ENCODE peak calls at places on chromosomes 3 and 15, in nine cellular contexts. E is hepatocyte; Z is adrenal gland; V is left ventricle myocardium inferior; S is tibial artery; Y is PC-3; K is A549; P is CD8-positive, alpha-beta T cell; U is body of pancreas. J is an unnamed sample.

GRCh38 chr3:7658294-7658693 is 797.4 kb downstream of the GRM7 start:
- DNase-seq in E (no peak), Z (no peak), V (no peak), S (no peak), Y (no peak), K (no peak), P (no peak), U (no peak), J (no peak)

GRCh38 chr3:138412821-138413531 is 21.4 kb upstream of the ESYT3 start:
- DNase-seq in E (no peak), Z (peak), V (no peak), S (no peak), Y (peak), K (no peak), P (no peak), U (no peak), J (peak)

GRCh38 chr3:57949779-57950618 is 58.2 kb upstream of the FLNB start:
- DNase-seq in E (no peak), Z (no peak), V (peak), S (peak), Y (peak), K (peak), P (no peak), U (peak), J (no peak)

GRCh38 chr15:37041836-37042235 is 58.5 kb downstream of the MEIS2 start:
- DNase-seq in E (no peak), Z (no peak), V (no peak), S (no peak), Y (no peak), K (no peak), P (no peak), U (no peak), J (no peak)

GRCh38 chr15:64635486-64635815 is 139.9 kb downstream of the RBPMS2 start:
- DNase-seq in E (peak), Z (peak), V (no peak), S (no peak), Y (no peak), K (no peak), P (no peak), U (no peak), J (no peak)

GRCh38 chr15:97998307-97999071 is 38.0 kb downstream of the ARRDC4 start:
- DNase-seq in E (no peak), Z (no peak), V (no peak), S (no peak), Y (peak), K (no peak), P (no peak), U (no peak), J (no peak)

GRCh38 chr15:98853593-98854420 is 153.8 kb downstream of the PGPEP1L start:
- DNase-seq in E (peak), Z (no peak), V (no peak), S (no peak), Y (peak), K (no peak), P (no peak), U (no peak), J (peak)

GRCh38 chr3:115085197-115085865 is 61.8 kb downstream of the ZBTB20 start:
- DNase-seq in E (no peak), Z (no peak), V (no peak), S (no peak), Y (peak), K (no peak), P (no peak), U (no peak), J (no peak)

GRCh38 chr15:26974120-26974780 is 3.3 kb downstream of the GABRG3 start:
- DNase-seq in E (peak), Z (no peak), V (no peak), S (no peak), Y (peak), K (peak), P (no peak), U (no peak), J (no peak)

GRCh38 chr3:14120111-14120920 is 4.4 kb downstream of the CHCHD4 start:
- DNase-seq in E (peak), Z (no peak), V (no peak), S (no peak), Y (no peak), K (no peak), P (no peak), U (no peak), J (no peak)

GRCh38 chr3:46670891-46671427 is 22.5 kb downstream of the ALS2CL start:
- DNase-seq in E (no peak), Z (peak), V (peak), S (peak), Y (no peak), K (no peak), P (no peak), U (peak), J (peak)

GRCh38 chr3:191637611-191638010 is 176.6 kb downstream of the PYDC2 start:
- DNase-seq in E (no peak), Z (no peak), V (no peak), S (no peak), Y (no peak), K (no peak), P (no peak), U (no peak), J (no peak)

GRCh38 chr3:124846189-124846588 is 41.0 kb downstream of the ITGB5 start:
- DNase-seq in E (no peak), Z (peak), V (no peak), S (peak), Y (no peak), K (no peak), P (no peak), U (no peak), J (no peak)

GRCh38 chr3:66195347-66195783 is 25.4 kb upstream of the SLC25A26 start:
- DNase-seq in E (peak), Z (no peak), V (peak), S (peak), Y (peak), K (no peak), P (no peak), U (peak), J (no peak)

GRCh38 chr15:97745481-97746071 is 214.9 kb upstream of the ARRDC4 start:
- DNase-seq in E (peak), Z (peak), V (no peak), S (no peak), Y (peak), K (peak), P (no peak), U (peak), J (no peak)

GRCh38 chr15:39543651-39544050 is 37.2 kb upstream of the THBS1 start:
- DNase-seq in E (no peak), Z (no peak), V (no peak), S (no peak), Y (no peak), K (no peak), P (no peak), U (no peak), J (no peak)

GRCh38 chr15:43774062-43774461 is 2.7 kb downstream of the ELL3 start:
- DNase-seq in E (no peak), Z (no peak), V (no peak), S (no peak), Y (no peak), K (no peak), P (no peak), U (no peak), J (no peak)

GRCh38 chr15:43776101-43776717 is 557 bp downstream of the ELL3 start:
- DNase-seq in E (peak), Z (peak), V (no peak), S (peak), Y (peak), K (no peak), P (peak), U (peak), J (no peak)

GRCh38 chr15:43777293-43777819 is 590 bp upstream of the ELL3 start:
- DNase-seq in E (peak), Z (peak), V (peak), S (peak), Y (peak), K (no peak), P (peak), U (peak), J (peak)

GRCh38 chr15:43776718-43777292 is at the start of gene ELL3:
- DNase-seq in E (peak), Z (peak), V (peak), S (peak), Y (peak), K (peak), P (peak), U (peak), J (peak)

GRCh38 chr15:43775411-43775965 is 1.3 kb downstream of the ELL3 start:
- DNase-seq in E (peak), Z (peak), V (no peak), S (no peak), Y (peak), K (peak), P (no peak), U (peak), J (no peak)
- TF ChIP-seq CTCF in E (peak), Z (peak), V (peak), S (no peak), Y (peak), K (peak), P (no peak), U (peak), J (no peak)

GRCh38 chr3:195246608-195247007 is 24.4 kb downstream of the XXYLT1 start:
- DNase-seq in E (no peak), Z (peak), V (no peak), S (peak), Y (no peak), K (no peak), P (peak), U (no peak), J (peak)

GRCh38 chr3:195248281-195248680 is 22.7 kb downstream of the XXYLT1 start:
- DNase-seq in E (no peak), Z (peak), V (no peak), S (peak), Y (no peak), K (no peak), P (no peak), U (no peak), J (peak)

GRCh38 chr3:195247086-195247862 is 23.7 kb downstream of the XXYLT1 start:
- DNase-seq in E (no peak), Z (peak), V (peak), S (peak), Y (no peak), K (no peak), P (peak), U (peak), J (peak)

GRCh38 chr3:195247863-195248189 is 23.1 kb downstream of the XXYLT1 start:
- DNase-seq in E (no peak), Z (peak), V (no peak), S (peak), Y (no peak), K (no peak), P (peak), U (no peak), J (peak)

GRCh38 chr3:195245531-195245951 is 25.4 kb downstream of the XXYLT1 start:
- DNase-seq in E (no peak), Z (peak), V (no peak), S (peak), Y (no peak), K (no peak), P (peak), U (no peak), J (peak)
- H3K27ac ChIP-seq in E (no peak), Z (no peak), V (no peak), S (no peak), Y (no peak), K (no peak), P (no peak), U (no peak), J (no peak)

GRCh38 chr3:171028025-171028778 is 1.7 kb upstream of the SLC2A2 start:
- DNase-seq in E (peak), Z (peak), V (peak), S (peak), Y (no peak), K (no peak), P (peak), U (peak), J (no peak)
- H3K4me3 ChIP-seq in E (no peak), Z (no peak), V (peak), S (peak), Y (no peak), K (no peak), P (peak), U (no peak), J (peak)

GRCh38 chr15:28081594-28081993 is 17.5 kb downstream of the OCA2 start:
- DNase-seq in E (no peak), Z (no peak), V (no peak), S (no peak), Y (no peak), K (no peak), P (no peak), U (no peak), J (no peak)

GRCh38 chr15:28085489-28086174 is 13.5 kb downstream of the OCA2 start:
- DNase-seq in E (no peak), Z (no peak), V (no peak), S (no peak), Y (no peak), K (no peak), P (no peak), U (no peak), J (no peak)

GRCh38 chr15:28082891-28083688 is 16.0 kb downstream of the OCA2 start:
- DNase-seq in E (peak), Z (no peak), V (no peak), S (no peak), Y (no peak), K (no peak), P (no peak), U (no peak), J (no peak)

GRCh38 chr15:28084547-28084946 is 14.6 kb downstream of the OCA2 start:
- DNase-seq in E (no peak), Z (no peak), V (no peak), S (no peak), Y (no peak), K (no peak), P (no peak), U (no peak), J (no peak)

GRCh38 chr15:28086175-28086703 is 12.9 kb downstream of the OCA2 start:
- DNase-seq in E (peak), Z (peak), V (no peak), S (peak), Y (peak), K (peak), P (peak), U (peak), J (no peak)
- TF ChIP-seq CTCF in E (peak), Z (peak), V (peak), S (peak), Y (peak), K (peak), P (peak), U (peak), J (peak)

GRCh38 chr3:53238881-53239280 is 16.9 kb downstream of the TKT start:
- DNase-seq in E (no peak), Z (no peak), V (no peak), S (no peak), Y (no peak), K (no peak), P (no peak), U (no peak), J (no peak)
- H3K27ac ChIP-seq in E (peak), Z (peak), V (peak), S (peak), Y (peak), K (peak), P (no peak), U (peak), J (peak)

GRCh38 chr3:197028711-197029510 is 706 bp downstream of the MELTF start:
- DNase-seq in E (no peak), Z (peak), V (no peak), S (peak), Y (peak), K (no peak), P (no peak), U (no peak), J (no peak)
- H3K4me3 ChIP-seq in E (peak), Z (no peak), V (peak), S (peak), Y (peak), K (peak), P (peak), U (peak), J (peak)

DNA sequence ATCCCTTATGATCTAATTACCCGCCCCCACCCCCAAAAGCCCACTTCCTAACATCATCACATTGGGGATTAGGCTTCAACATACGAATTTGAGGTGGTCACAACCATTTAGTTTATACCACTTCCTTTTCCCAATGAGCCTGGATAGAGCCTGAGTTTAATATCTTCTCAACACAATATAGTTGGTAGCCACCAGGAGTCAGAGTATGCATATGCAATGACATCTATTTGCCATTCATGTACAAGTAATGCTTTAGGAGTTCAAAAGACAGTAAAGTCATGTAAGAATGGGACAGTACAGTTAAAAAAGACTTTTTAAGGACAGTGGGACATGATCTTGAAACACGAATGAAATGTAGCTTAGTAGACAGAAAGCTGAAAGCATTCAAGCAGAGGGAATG is 172.4 kb downstream of the DCLK3 start:
- DNase-seq in E (no peak), Z (no peak), V (no peak), S (no peak), Y (peak), K (no peak), P (no peak), U (no peak), J (no peak)
- TF ChIP-seq CTCF in E (no peak), Z (no peak), V (no peak), S (no peak), Y (peak), K (peak), P (no peak), U (no peak), J (no peak)

DNA sequence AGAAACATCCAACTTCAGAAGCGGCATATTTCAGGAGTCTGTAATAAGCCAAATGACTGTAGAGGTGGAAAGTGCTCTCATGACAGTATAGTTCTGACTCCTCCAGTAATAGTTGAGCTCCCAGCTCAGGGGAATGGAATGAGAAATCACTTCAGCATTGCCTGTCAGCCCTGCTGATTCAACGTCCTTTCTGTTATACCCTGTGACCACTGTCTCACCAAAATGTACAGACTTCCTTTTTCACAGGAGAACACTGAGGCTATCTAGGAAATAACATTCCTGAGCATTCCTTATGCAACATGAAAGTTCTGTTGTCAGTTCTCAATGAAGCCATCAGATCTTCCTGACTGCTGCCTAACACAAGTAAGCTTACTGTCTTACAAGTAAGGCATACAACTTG is 284.5 kb upstream of the MME start:
- DNase-seq in E (peak), Z (no peak), V (no peak), S (no peak), Y (peak), K (no peak), P (no peak), U (no peak), J (no peak)
- H3K27ac ChIP-seq in E (no peak), Z (no peak), V (no peak), S (no peak), Y (no peak), K (no peak), P (no peak), U (no peak), J (no peak)

DNA sequence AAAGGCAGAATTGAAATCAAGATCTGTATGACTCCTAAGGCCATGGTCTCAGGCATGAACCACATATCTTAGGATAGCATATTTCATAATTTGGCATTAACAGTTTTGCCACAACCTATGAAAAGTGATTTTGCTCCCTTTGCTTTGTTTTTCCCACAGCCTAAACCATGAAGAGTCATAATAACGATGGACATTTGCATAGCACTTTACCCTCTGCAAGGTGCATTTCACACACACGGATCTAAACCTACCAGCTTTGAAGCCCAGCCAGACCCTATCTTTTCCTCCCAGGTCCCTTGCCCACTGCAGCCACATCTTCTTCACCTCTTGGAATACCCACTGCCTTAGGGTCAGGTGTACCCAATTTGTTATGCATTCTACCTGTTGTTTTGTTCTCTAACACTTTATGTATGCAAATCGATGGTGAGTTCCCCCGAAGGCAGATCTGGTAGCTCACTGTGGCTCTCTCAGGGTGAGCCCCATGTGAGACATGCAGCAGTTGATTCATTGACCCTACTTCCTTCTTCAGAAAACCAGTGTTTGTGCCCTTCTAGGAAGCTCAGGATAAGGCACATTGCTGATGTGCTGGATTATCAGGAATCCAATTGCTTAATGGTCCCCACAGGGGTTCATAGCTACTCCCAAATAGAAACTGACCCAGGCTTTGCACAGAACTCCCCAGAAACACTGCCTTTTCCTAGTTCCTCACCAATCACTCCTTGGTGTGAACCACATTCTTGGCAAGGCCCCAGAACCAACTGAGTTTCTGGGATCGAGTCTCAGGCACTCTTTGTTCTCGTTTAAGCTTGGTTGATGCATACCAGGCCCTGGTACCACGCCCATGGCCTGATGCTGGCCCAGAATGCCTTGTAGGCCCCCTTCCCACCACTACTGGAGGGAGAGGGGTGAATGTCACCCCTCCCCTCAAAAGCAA is 8.8 kb downstream of the ARHGAP31 start:
- DNase-seq in E (no peak), Z (no peak), V (no peak), S (no peak), Y (peak), K (no peak), P (no peak), U (no peak), J (no peak)
- H3K4me3 ChIP-seq in E (no peak), Z (no peak), V (no peak), S (no peak), Y (no peak), K (no peak), P (no peak), U (no peak), J (no peak)

GRCh38 chr3:177642042-177642441 is 444.8 kb upstream of the TBL1XR1 start:
- DNase-seq in E (no peak), Z (no peak), V (no peak), S (no peak), Y (no peak), K (no peak), P (no peak), U (no peak), J (no peak)
- TF ChIP-seq CTCF in E (no peak), Z (no peak), V (no peak), S (no peak), Y (no peak), K (no peak), P (no peak), U (no peak), J (no peak)